ENCODE peak calls at places on chromosomes 16 and 17, in ten cellular contexts. M is dorsolateral prefrontal cortex, S is Caco-2, L is BJ, D is lower lobe of right lung, W is heart left ventricle, O is fibroblast of the aortic adventitia, K is astrocyte of the cerebellum, H is Panc1, R is AG04449. B is an unnamed sample.

GRCh38 chr17:46785696-46786095 is 32.8 kb downstream of the WNT3 start:
- DNase-seq in M (no peak), S (peak; percentile 86), L (no peak), D (no peak), W (no peak), O (no peak), K (no peak), H (no peak), R (no peak), B (no peak)

GRCh38 chr16:66483689-66484452 is 56.8 kb downstream of the BEAN1 start:
- DNase-seq in M (peak; percentile 78), S (peak; percentile 85), L (no peak), D (peak; percentile 87), W (peak; percentile 85), O (peak; percentile 71), K (peak; percentile 48), H (peak; percentile 48), R (no peak), B (peak; percentile 77)

GRCh38 chr17:77734371-77735050 is 224.0 kb upstream of the TNRC6C start:
- DNase-seq in M (peak; percentile 89), S (no peak), L (no peak), D (peak; percentile 70), W (peak; percentile 92), O (peak; percentile 67), K (no peak), H (no peak), R (no peak), B (peak; percentile 73)

GRCh38 chr16:78656887-78657286 is 557.4 kb downstream of the WWOX start:
- DNase-seq in M (no peak), S (no peak), L (no peak), D (no peak), W (no peak), O (no peak), K (no peak), H (no peak), R (no peak), B (no peak)

GRCh38 chr16:23469814-23470213 is 16.8 kb upstream of the COG7 start:
- DNase-seq in M (no peak), S (no peak), L (no peak), D (no peak), W (no peak), O (peak; percentile 19), K (no peak), H (no peak), R (no peak), B (peak; percentile 22)

GRCh38 chr16:73143681-73144370 is 95.9 kb upstream of the ZFHX3 start:
- DNase-seq in M (no peak), S (no peak), L (no peak), D (no peak), W (no peak), O (peak; percentile 55), K (no peak), H (no peak), R (no peak), B (no peak)

GRCh38 chr16:85195884-85196816 is 83.9 kb upstream of the CIBAR2 start:
- DNase-seq in M (no peak), S (no peak), L (no peak), D (no peak), W (no peak), O (peak; percentile 61), K (no peak), H (no peak), R (no peak), B (no peak)

GRCh38 chr16:49282690-49283375 is 1.2 kb upstream of the CBLN1 start:
- DNase-seq in M (peak; percentile 14), S (no peak), L (no peak), D (no peak), W (no peak), O (no peak), K (no peak), H (no peak), R (no peak), B (no peak)

GRCh38 chr16:79658301-79659001 is 57.9 kb upstream of the MAF start:
- DNase-seq in M (no peak), S (no peak), L (no peak), D (no peak), W (no peak), O (peak; percentile 9), K (peak; percentile 86), H (peak; percentile 35), R (no peak), B (peak; percentile 33)

GRCh38 chr16:85963746-85964370 is 64.9 kb downstream of the IRF8 start:
- DNase-seq in M (no peak), S (no peak), L (peak; percentile 8), D (peak; percentile 75), W (peak; percentile 53), O (no peak), K (no peak), H (no peak), R (no peak), B (peak; percentile 33)

GRCh38 chr17:3678095-3678820 is 9.6 kb downstream of the EMC6 start:
- DNase-seq in M (peak; percentile 64), S (no peak), L (no peak), D (no peak), W (no peak), O (peak; percentile 73), K (no peak), H (no peak), R (no peak), B (no peak)

GRCh38 chr17:16991349-16992009 is 19.6 kb upstream of the TNFRSF13B start:
- DNase-seq in M (peak; percentile 80), S (peak; percentile 70), L (no peak), D (peak; percentile 92), W (peak; percentile 78), O (peak; percentile 61), K (no peak), H (no peak), R (no peak), B (peak; percentile 70)

GRCh38 chr17:81043725-81044427 is 8.9 kb downstream of the BAIAP2 start:
- DNase-seq in M (no peak), S (peak; percentile 97), L (no peak), D (peak; percentile 87), W (no peak), O (peak; percentile 27), K (peak; percentile 59), H (no peak), R (no peak), B (no peak)

DNA sequence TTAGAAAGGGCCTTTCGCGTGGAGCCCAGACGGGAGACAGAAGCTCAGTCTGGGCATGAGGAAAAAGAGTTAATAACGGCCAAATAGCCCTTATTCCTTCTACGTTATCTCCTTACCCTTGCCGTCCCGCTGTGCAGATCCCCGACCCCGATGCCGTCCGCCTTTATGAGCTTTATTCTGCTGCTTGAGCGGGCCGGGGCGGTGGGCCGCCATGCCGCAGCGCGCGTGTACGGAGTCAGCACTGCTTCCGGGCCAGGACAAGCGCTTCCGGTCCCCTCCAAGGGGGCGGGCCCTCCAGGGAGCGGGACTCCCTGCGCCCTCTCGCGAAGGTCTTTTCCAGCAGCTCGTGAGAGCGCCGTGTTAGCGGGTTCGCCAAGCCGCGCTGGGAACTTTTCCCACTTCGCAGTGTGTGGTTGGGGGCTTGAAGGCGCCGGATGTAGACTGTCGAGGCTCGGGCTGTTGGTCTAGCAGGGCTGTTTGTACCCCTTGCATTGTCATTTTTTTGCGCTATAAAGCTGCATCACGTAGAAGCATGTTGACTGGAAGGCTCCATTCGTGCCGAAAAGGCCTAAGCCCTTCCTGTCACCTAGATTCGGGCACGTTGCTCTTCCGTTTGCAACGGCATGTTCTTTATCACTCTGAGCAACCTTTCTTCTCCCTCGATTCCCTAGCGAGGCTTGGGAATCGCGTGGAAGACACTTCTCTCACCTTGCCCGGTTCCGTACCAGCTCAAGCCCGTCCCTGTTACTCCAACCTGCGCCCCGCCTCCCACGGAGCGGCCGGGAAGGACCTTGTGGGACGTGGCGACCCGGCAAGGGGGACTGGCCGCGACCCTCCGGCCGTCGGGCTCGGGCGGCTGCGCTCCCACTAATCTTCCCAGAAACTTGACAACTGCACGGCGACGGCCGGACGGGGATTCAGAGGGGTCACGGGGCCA is at the start of gene TSR1:
- DNase-seq in M (peak; percentile 93), S (peak; percentile 93), L (peak; percentile 41), D (peak; percentile 93), W (peak; percentile 93), O (peak; percentile 87), K (peak; percentile 80), H (peak; percentile 52), R (peak; percentile 28), B (peak; percentile 90)
- TF ChIP-seq CTCF in M (peak; percentile 66), S (no peak), L (peak; percentile 49), D (peak; percentile 39), W (no peak), O (peak; percentile 14), K (peak; percentile 4), H (no peak), R (peak; percentile 58), B (peak; percentile 22)

DNA sequence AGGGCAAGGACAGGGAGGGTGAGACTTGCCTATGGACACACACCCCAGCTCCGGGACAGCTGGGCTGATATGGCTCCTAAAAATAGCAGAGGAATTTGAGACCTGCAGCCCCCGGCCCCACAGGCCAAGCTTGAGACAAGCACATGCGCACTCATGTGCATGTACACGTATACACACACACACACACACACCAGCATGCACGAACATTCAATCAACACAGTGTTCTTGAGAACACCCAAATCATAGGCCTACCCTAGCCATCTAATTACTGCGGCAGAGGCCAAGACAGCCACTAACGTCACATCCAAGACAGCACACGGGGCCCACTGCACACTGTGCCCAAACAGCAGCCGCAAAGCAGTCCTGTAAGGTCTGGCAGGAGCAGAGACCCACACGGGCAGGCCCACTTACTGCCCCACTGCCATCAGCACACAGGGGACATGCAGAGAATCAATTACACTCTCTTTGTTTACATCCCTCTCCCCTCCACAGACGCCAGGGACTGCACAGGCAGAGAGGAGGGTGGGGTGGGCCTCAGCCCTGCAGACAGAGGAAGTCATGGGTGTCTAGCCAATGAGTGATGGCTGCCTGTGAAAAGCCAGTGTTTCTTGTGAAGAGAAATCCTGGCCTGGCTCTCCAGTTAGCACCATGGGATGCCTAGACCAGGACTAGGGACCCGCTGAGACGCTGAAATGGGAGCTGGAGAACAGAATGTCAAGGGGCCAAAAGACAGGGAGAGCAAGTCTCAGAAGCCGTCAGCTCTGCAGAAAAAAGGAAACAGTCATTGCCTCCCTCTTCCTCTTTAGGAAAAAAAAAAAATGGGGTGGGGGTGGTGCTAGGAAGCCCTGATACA is 39.3 kb downstream of the MYO18A start:
- DNase-seq in M (no peak), S (no peak), L (no peak), D (no peak), W (peak; percentile 72), O (peak; percentile 53), K (no peak), H (no peak), R (no peak), B (no peak)
- H3K4me3 ChIP-seq in M (no peak overlapping the region), S (no peak overlapping the region), L (peak overlapping the region; percentile 21), D (peak overlapping the region; percentile 50), W (peak overlapping the region; percentile 57), O (peak overlapping the region; percentile 67), K (no peak overlapping the region), H (no peak overlapping the region), R (peak overlapping the region; percentile 49), B (peak overlapping the region; percentile 36)

DNA sequence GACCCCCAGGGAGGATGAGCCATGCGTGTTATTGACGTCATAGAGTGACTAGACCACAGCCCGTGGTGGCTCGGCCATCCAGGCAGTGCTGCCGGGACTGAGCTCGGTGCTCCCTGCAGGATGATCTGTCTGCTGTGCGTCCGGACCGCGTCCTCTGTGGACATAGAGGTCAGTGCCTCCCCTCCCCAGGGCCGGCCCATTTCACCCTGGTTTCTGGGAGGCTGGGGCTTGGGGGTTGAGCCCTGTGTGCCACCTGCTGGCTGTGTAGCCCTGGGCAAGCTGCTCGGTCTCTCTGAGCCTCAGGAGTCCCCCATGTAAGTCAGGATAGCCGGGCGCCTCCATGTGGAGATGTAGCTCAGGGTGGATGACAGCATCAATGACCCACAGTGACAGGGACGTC is 8.3 kb downstream of the TSC2 start:
- DNase-seq in M (no peak), S (no peak), L (no peak), D (no peak), W (no peak), O (no peak), K (no peak), H (no peak), R (no peak), B (peak; percentile 13)
- TF ChIP-seq CTCF in M (peak; percentile 38), S (no peak), L (peak; percentile 48), D (peak; percentile 51), W (peak; percentile 13), O (peak; percentile 19), K (peak; percentile 28), H (no peak), R (peak; percentile 33), B (peak; percentile 13)

GRCh38 chr17:45225051-45225700 is 3.5 kb downstream of the FMNL1 start:
- DNase-seq in M (no peak), S (no peak), L (no peak), D (no peak), W (no peak), O (no peak), K (no peak), H (no peak), R (no peak), B (no peak)
- H3K4me3 ChIP-seq in M (no peak overlapping the region), S (no peak overlapping the region), L (no peak overlapping the region), D (peak overlapping the region; percentile 60), W (no peak overlapping the region), O (no peak overlapping the region), K (no peak overlapping the region), H (no peak overlapping the region), R (no peak overlapping the region), B (no peak overlapping the region)

B was measured in fibroblast of pulmonary artery.